ENCODE peak calls at places on chromosomes 6 and 20, in eight cellular contexts. Y, B, V, C, H, U, S and L are unnamed samples.

GRCh38 chr6:167047554-167047953 is 48.4 kb downstream of the CEP43 start:
- DNase-seq in Y (no peak), U (no peak), C (peak; percentile 47), V (no peak), H (no peak), B (no peak), S (no peak), L (no peak)

GRCh38 chr6:163389354-163389753 is 25.2 kb upstream of the QKI start:
- DNase-seq in B (no peak), C (no peak), U (no peak), S (no peak), Y (no peak), V (no peak), H (no peak), L (no peak)

GRCh38 chr6:11368760-11369159 is 136.3 kb upstream of the NEDD9 start:
- DNase-seq in S (no peak), C (no peak), Y (no peak), V (no peak), U (peak; percentile 51), H (peak; percentile 55), B (no peak), L (no peak)

GRCh38 chr20:40668449-40669228 is 20.4 kb downstream of the MAFB start:
- DNase-seq in H (peak; percentile 16), C (no peak), B (no peak), U (no peak), V (no peak), Y (no peak), S (no peak), L (no peak)

GRCh38 chr20:35085477-35086225 is 7.0 kb downstream of the TRPC4AP start:
- DNase-seq in U (no peak), Y (no peak), V (no peak), C (no peak), S (no peak), B (no peak), H (no peak), L (no peak)

GRCh38 chr6:39377530-39377929 is 55.0 kb upstream of the KCNK16 start:
- DNase-seq in S (peak; percentile 86), B (peak; percentile 32), H (peak; percentile 63), V (peak; percentile 60), U (peak; percentile 80), Y (peak; percentile 44), C (peak; percentile 57), L (peak; percentile 3)

GRCh38 chr6:48626421-48626820 is 515.4 kb upstream of the PTCHD4 start:
- DNase-seq in S (no peak), H (peak; percentile 5), U (peak; percentile 5), V (no peak), Y (no peak), B (no peak), C (no peak), L (no peak)

GRCh38 chr6:73694711-73695411 is 1.1 kb upstream of the CD109 start:
- DNase-seq in U (peak; percentile 63), S (no peak), C (no peak), B (no peak), Y (peak; percentile 61), H (peak; percentile 74), V (peak; percentile 72), L (peak; percentile 72)

GRCh38 chr20:62356948-62357667 is 10.0 kb downstream of the LAMA5 start:
- DNase-seq in V (peak; percentile 72), B (no peak), H (peak; percentile 75), U (peak; percentile 87), Y (peak; percentile 66), S (no peak), C (peak; percentile 63), L (no peak)

GRCh38 chr20:48051810-48052491 is 266.7 kb upstream of the SULF2 start:
- DNase-seq in H (peak; percentile 90), U (peak; percentile 51), S (no peak), Y (peak; percentile 45), B (no peak), V (peak; percentile 71), C (no peak), L (peak; percentile 3)

GRCh38 chr6:33313709-33314514 is at the start of gene TAPBP:
- DNase-seq in U (peak; percentile 72), S (peak; percentile 56), V (peak; percentile 64), B (peak; percentile 36), C (peak; percentile 60), H (peak; percentile 56), Y (peak; percentile 72), L (peak; percentile 57)

GRCh38 chr6:71248306-71248705 is 40.3 kb upstream of the OGFRL1 start:
- DNase-seq in U (peak; percentile 90), S (no peak), H (peak; percentile 60), Y (peak; percentile 75), C (no peak), B (no peak), V (peak; percentile 7), L (peak; percentile 89)

GRCh38 chr6:24899647-24900325 is 36.0 kb downstream of the RIPOR2 start:
- DNase-seq in C (no peak), B (no peak), Y (no peak), V (no peak), U (no peak), S (no peak), H (peak; percentile 57), L (no peak)

GRCh38 chr20:9119776-9120175 is 50.9 kb downstream of the PLCB4 start:
- DNase-seq in Y (no peak), S (peak; percentile 7), B (no peak), U (no peak), C (peak; percentile 43), H (peak; percentile 17), V (no peak), L (peak; percentile 35)

GRCh38 chr20:20371681-20372080 is 3.8 kb downstream of the INSM1 start:
- DNase-seq in V (no peak), H (no peak), U (no peak), B (no peak), C (no peak), S (no peak), Y (no peak), L (no peak)

GRCh38 chr20:36264426-36265246 is 28.4 kb downstream of the AAR2 start:
- DNase-seq in H (no peak), U (no peak), B (no peak), C (no peak), S (no peak), Y (no peak), V (no peak), L (no peak)

GRCh38 chr20:57897891-57898290 is 188.1 kb upstream of the PMEPA1 start:
- DNase-seq in V (no peak), B (no peak), H (no peak), C (no peak), S (no peak), U (no peak), Y (no peak), L (no peak)

GRCh38 chr20:47489448-47489872 is 12.2 kb upstream of the NCOA3 start:
- DNase-seq in U (no peak), S (no peak), H (no peak), C (peak; percentile 53), Y (no peak), B (no peak), V (no peak), L (no peak)

GRCh38 chr20:38932457-38933120 is 6.4 kb downstream of the FAM83D start:
- DNase-seq in B (no peak), U (peak; percentile 84), H (peak; percentile 76), C (no peak), Y (peak; percentile 70), S (no peak), V (peak; percentile 90), L (no peak)

GRCh38 chr20:20195011-20195705 is 142.8 kb downstream of the CFAP61 start:
- DNase-seq in S (peak; percentile 61), B (no peak), H (no peak), V (no peak), Y (no peak), C (no peak), U (no peak), L (no peak)

GRCh38 chr20:10919549-10920140 is 245.8 kb upstream of the JAG1 start:
- DNase-seq in H (peak; percentile 93), C (no peak), Y (peak; percentile 86), S (no peak), U (peak; percentile 87), B (no peak), V (peak; percentile 91), L (peak; percentile 16)

GRCh38 chr6:149334201-149334600 is 16.7 kb downstream of the TAB2 start:
- DNase-seq in S (no peak), B (no peak), Y (peak; percentile 69), C (no peak), H (peak; percentile 63), V (peak; percentile 52), U (peak; percentile 79), L (peak; percentile 66)

GRCh38 chr20:60389441-60389840 is 431.2 kb downstream of the CDH26 start:
- DNase-seq in U (no peak), B (no peak), S (no peak), H (no peak), C (no peak), Y (no peak), V (no peak), L (no peak)

GRCh38 chr6:149210376-149210775 is 107.1 kb upstream of the TAB2 start:
- DNase-seq in V (peak; percentile 62), Y (peak; percentile 77), C (no peak), S (no peak), B (no peak), H (peak; percentile 78), U (peak; percentile 64), L (peak; percentile 58)

GRCh38 chr20:58309607-58310290 is at the start of gene RAB22A:
- DNase-seq in C (peak; percentile 74), Y (peak; percentile 77), V (peak; percentile 77), U (peak; percentile 78), H (peak; percentile 67), S (peak; percentile 91), B (peak; percentile 64), L (peak; percentile 57)

GRCh38 chr6:3380344-3381232 is 76.3 kb downstream of the SLC22A23 start:
- DNase-seq in B (no peak), U (no peak), V (no peak), H (no peak), Y (no peak), C (no peak), S (no peak), L (no peak)
- TF ChIP-seq CTCF in B (no peak), U (no peak), V (no peak), H (no peak), Y (no peak), C (no peak), S (no peak), L (no peak)

DNA sequence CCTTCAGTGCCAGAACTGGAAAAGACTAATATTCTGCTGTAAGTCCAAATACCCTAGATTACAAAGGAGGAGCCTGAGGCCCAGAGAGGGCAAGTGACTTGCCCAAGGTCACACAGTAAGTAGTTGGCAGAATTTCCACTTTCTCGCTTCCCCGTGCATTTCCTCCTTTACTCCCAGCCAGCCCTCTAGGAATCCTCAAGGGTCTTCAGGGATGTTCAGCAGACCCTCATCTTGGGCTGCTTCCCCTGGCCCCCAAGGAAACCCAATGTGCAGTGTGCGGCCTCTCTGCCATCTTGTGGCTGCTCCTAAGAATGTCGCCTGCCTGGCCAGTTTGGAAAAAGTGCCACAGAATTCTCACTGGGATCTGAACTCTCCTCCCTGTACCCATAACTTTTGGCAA is 217.7 kb upstream of the LRFN2 start:
- DNase-seq in B (no peak), Y (no peak), C (no peak), H (no peak), U (no peak), V (no peak), S (no peak), L (no peak)
- TF ChIP-seq CTCF in B (no peak), Y (no peak), C (no peak), H (no peak), U (no peak), V (peak; percentile 11), S (peak; percentile 19), L (peak; percentile 69)

GRCh38 chr6:50815436-50816114 is 3.1 kb upstream of the TFAP2B start:
- DNase-seq in H (peak; percentile 1), V (peak; percentile 40), B (no peak), C (no peak), U (peak; percentile 33), S (no peak), Y (peak; percentile 14), L (peak; percentile 15)
- TF ChIP-seq CTCF in H (no peak), V (peak; percentile 52), B (peak; percentile 8), C (no peak), U (peak; percentile 40), S (peak; percentile 44), Y (peak; percentile 53), L (peak; percentile 50)

GRCh38 chr20:22060610-22061009 is 355.1 kb downstream of the PAX1 start:
- DNase-seq in H (no peak), U (no peak), Y (no peak), B (no peak), V (no peak), S (no peak), C (no peak), L (no peak)
- TF ChIP-seq CTCF in H (no peak), U (no peak), Y (no peak), B (no peak), V (no peak), S (no peak), C (no peak), L (no peak)